ENCODE peak calls at places on chromosomes 12 and 14, in four cellular contexts. W, H, L and Z are unnamed samples.

GRCh38 chr12:26378721-26379120 is 183.3 kb downstream of the SSPN start:
- DNase-seq in W (no peak), H (no peak), L (no peak), Z (no peak)

GRCh38 chr12:13702401-13702800 is 279.0 kb downstream of the GRIN2B start:
- DNase-seq in L (no peak), H (no peak), W (no peak), Z (no peak)

GRCh38 chr12:45674583-45674982 is 54.9 kb upstream of the ARID2 start:
- DNase-seq in W (peak; percentile 94), L (no peak), H (peak; percentile 66), Z (no peak)

GRCh38 chr12:9756756-9757155 is 3.9 kb downstream of the CD69 start:
- DNase-seq in W (no peak), L (no peak), H (no peak), Z (no peak)

GRCh38 chr14:91835197-91835919 is 32.0 kb downstream of the TC2N start:
- DNase-seq in W (no peak), H (peak; percentile 46), L (no peak), Z (no peak)

GRCh38 chr12:116534341-116535121 is 24.6 kb upstream of the MAP1LC3B2 start:
- DNase-seq in W (peak; percentile 34), L (no peak), H (peak; percentile 68), Z (peak; percentile 52)

GRCh38 chr12:46664771-46665287 is 161.0 kb downstream of the SLC38A4 start:
- DNase-seq in W (peak; percentile 96), H (peak; percentile 37), L (no peak), Z (no peak)

GRCh38 chr12:49346659-49347306 is at the start of gene DNAJC22:
- DNase-seq in L (no peak), H (peak; percentile 61), W (no peak), Z (peak; percentile 67)

GRCh38 chr12:94244165-94245133 is 96.1 kb downstream of the PLXNC1 start:
- DNase-seq in W (no peak), H (no peak), L (no peak), Z (no peak)

GRCh38 chr12:94304566-94305061 is 155.1 kb downstream of the CEP83 start:
- DNase-seq in W (peak; percentile 66), H (peak; percentile 97), L (peak; percentile 79), Z (peak; percentile 84)

GRCh38 chr12:62834971-62835547 is 99.9 kb downstream of the PPM1H start:
- DNase-seq in L (no peak), W (peak; percentile 31), H (no peak), Z (no peak)

GRCh38 chr12:103423061-103423473 is 72.7 kb downstream of the C12orf42 start:
- DNase-seq in L (no peak), H (no peak), W (no peak), Z (no peak)

GRCh38 chr12:47433876-47434275 is 272.0 kb downstream of the RPAP3 start:
- DNase-seq in L (no peak), W (peak; percentile 67), H (no peak), Z (no peak)

GRCh38 chr14:76953196-76953945 is 75.1 kb downstream of the IRF2BPL start:
- DNase-seq in L (no peak), H (no peak), W (peak; percentile 68), Z (no peak)

GRCh38 chr14:84963518-84963917 is 566.4 kb upstream of the FLRT2 start:
- DNase-seq in H (no peak), W (no peak), L (no peak), Z (no peak)

GRCh38 chr12:16285586-16285985 is 8.1 kb upstream of the SLC15A5 start:
- DNase-seq in H (no peak), L (no peak), W (no peak), Z (no peak)

GRCh38 chr14:61750708-61751474 is 11.3 kb upstream of the SNAPC1 start:
- DNase-seq in H (peak; percentile 90), W (peak; percentile 59), L (peak; percentile 53), Z (peak; percentile 83)

GRCh38 chr12:117036547-117036946 is 62.7 kb downstream of the TESC start:
- DNase-seq in W (no peak), H (no peak), L (no peak), Z (no peak)

GRCh38 chr12:117111386-117112267 is 12.4 kb upstream of the TESC start:
- DNase-seq in H (peak; percentile 57), L (no peak), W (no peak), Z (peak; percentile 63)

GRCh38 chr12:51923506-51924365 is 16.4 kb downstream of the ACVRL1 start:
- DNase-seq in L (no peak), W (no peak), H (peak; percentile 47), Z (peak; percentile 83)

GRCh38 chr12:124100572-124101178 is 127.7 kb downstream of the ZNF664 start:
- DNase-seq in L (no peak), W (no peak), H (no peak), Z (no peak)

GRCh38 chr12:18629916-18630315 is 107.9 kb downstream of the PLCZ1 start:
- DNase-seq in H (no peak), L (no peak), W (no peak), Z (no peak)

GRCh38 chr12:132141976-132142678 is 2.0 kb downstream of the DDX51 start:
- DNase-seq in L (no peak), W (no peak), H (no peak), Z (no peak)

GRCh38 chr12:23380419-23381100 is 568.9 kb downstream of the SOX5 start:
- DNase-seq in L (no peak), W (no peak), H (no peak), Z (no peak)

GRCh38 chr12:96194901-96195844 is 998 bp downstream of the ELK3 start:
- DNase-seq in H (peak; percentile 84), L (no peak), W (peak; percentile 91), Z (peak; percentile 51)

GRCh38 chr12:50101663-50102062 is 2.1 kb upstream of the GPD1 start:
- DNase-seq in W (peak; percentile 68), H (peak; percentile 93), L (no peak), Z (peak; percentile 78)

GRCh38 chr12:46471404-46471803 is 98.8 kb upstream of the SLC38A2 start:
- DNase-seq in H (no peak), L (no peak), W (no peak), Z (no peak)

GRCh38 chr12:121970901-121971300 is 50.8 kb upstream of the BCL7A start:
- DNase-seq in H (no peak), L (no peak), W (no peak), Z (no peak)

GRCh38 chr14:81305743-81306142 is 85.0 kb upstream of the GTF2A1 start:
- DNase-seq in L (no peak), H (no peak), W (no peak), Z (no peak)

GRCh38 chr12:38875571-38876228 is 29.7 kb downstream of the CPNE8 start:
- DNase-seq in H (no peak), W (no peak), L (no peak), Z (no peak)

GRCh38 chr14:65840786-65841185 is 428.3 kb downstream of the FUT8 start:
- DNase-seq in W (peak; percentile 1), L (no peak), H (no peak), Z (no peak)

GRCh38 chr14:52877628-52878027 is 73.2 kb downstream of the FERMT2 start:
- DNase-seq in H (no peak), L (no peak), W (peak; percentile 72), Z (no peak)

GRCh38 chr14:103078420-103078749 is 5.6 kb upstream of the LBHD2 start:
- DNase-seq in H (peak; percentile 86), L (peak; percentile 60), W (peak; percentile 76), Z (peak; percentile 88)

GRCh38 chr14:99675951-99676350 is 8.1 kb upstream of the CYP46A1 start:
- DNase-seq in L (no peak), H (no peak), W (no peak), Z (no peak)

GRCh38 chr12:42541965-42542364 is 47.6 kb downstream of the PRICKLE1 start:
- DNase-seq in W (no peak), L (no peak), H (no peak), Z (no peak)

GRCh38 chr14:22845821-22846625 is 9.6 kb downstream of the MMP14 start:
- DNase-seq in H (no peak), W (no peak), L (no peak), Z (no peak)
- H3K4ac ChIP-seq in H (no peak overlapping the region), W (peak overlapping the region; percentile 89), L (no peak overlapping the region), Z (no peak overlapping the region)

DNA sequence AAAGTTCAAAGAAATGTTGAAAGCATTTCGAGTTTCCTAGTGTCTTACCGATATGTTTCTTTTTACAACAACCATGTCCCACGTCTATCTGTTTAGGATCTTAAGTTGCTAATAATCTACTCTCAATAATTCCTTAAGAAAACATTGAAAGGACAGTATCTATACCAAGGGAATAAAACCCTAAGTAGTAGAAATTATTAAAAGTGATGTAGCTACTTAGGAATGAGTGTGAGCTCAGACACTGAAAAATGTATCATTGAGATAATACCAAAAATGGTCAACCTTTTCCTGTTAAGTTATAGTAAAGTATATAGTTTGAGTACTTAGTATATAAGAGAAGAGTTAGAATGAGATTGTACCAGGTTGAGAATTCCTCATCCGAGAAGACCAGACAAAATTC is 97.0 kb downstream of the ERGIC2 start:
- DNase-seq in H (no peak), L (no peak), W (peak; percentile 48), Z (no peak)
- H3K56ac ChIP-seq in H (no peak overlapping the region), L (no peak overlapping the region), W (no peak overlapping the region), Z (no peak overlapping the region)

GRCh38 chr14:22836301-22837058 is at the start of gene MMP14:
- DNase-seq in W (peak; percentile 89), H (peak; percentile 95), L (no peak), Z (peak; percentile 59)
- H3K4ac ChIP-seq in W (peak within 1 kb of the TSS; percentile 93), H (peak within 1 kb of the TSS; percentile 88), L (no peak within 1 kb of the TSS), Z (peak within 1 kb of the TSS; percentile 4)

GRCh38 chr14:22395803-22396202 is 193.2 kb downstream of the DAD1 start:
- DNase-seq in W (no peak), H (no peak), L (no peak), Z (no peak)

GRCh38 chr14:22400590-22401259 is 188.3 kb downstream of the DAD1 start:
- DNase-seq in W (no peak), L (no peak), H (no peak), Z (no peak)

GRCh38 chr14:22394616-22395015 is 194.4 kb downstream of the DAD1 start:
- DNase-seq in L (no peak), W (no peak), H (no peak), Z (no peak)

GRCh38 chr14:22399776-22400175 is 189.2 kb downstream of the DAD1 start:
- DNase-seq in H (no peak), L (no peak), W (no peak), Z (no peak)

DNA sequence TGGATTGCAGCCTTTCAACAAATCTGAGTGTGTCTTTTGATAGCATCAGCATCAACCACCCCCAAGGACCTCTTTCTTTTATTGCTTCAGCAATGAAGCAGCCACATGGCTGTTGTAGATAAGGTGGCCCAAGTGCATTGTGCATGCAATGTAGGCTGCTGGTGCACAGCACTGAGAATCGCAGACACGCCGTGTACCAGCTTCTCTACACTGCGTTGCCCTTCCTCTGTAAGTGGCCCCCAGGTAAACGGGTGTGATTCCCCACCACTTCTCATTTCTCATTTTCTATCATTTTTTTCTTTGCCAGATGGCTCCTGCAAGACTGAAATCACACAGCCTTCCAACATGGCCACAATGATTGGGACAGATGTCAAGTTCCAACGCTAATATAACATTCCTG is 191.7 kb downstream of the DAD1 start:
- DNase-seq in L (no peak), H (no peak), W (no peak), Z (no peak)
- H3K56ac ChIP-seq in L (no peak overlapping the region), H (no peak overlapping the region), W (no peak overlapping the region), Z (no peak overlapping the region)

GRCh38 chr14:23469127-23469905 is at the start of gene NGDN:
- DNase-seq in L (peak; percentile 94), H (peak; percentile 100), W (peak; percentile 100), Z (peak; percentile 97)
- H3K4ac ChIP-seq in L (peak within 1 kb of the TSS; percentile 11), H (peak within 1 kb of the TSS; percentile 38), W (peak within 1 kb of the TSS; percentile 88), Z (no peak within 1 kb of the TSS)

GRCh38 chr12:7146906-7147305 is 16.7 kb downstream of the CLSTN3 start:
- DNase-seq in H (no peak), L (no peak), W (no peak), Z (no peak)
- H3K56ac ChIP-seq in H (no peak overlapping the region), L (no peak overlapping the region), W (no peak overlapping the region), Z (no peak overlapping the region)